ENCODE peak calls at places on chromosomes 3 and 15, in nine cellular contexts. K, M, F, Y, R, H, W, Z and G are unnamed samples.

GRCh38 chr15:28101201-28101600 is 2.1 kb upstream of the OCA2 start:
- DNase-seq in K (no peak), M (no peak), F (no peak), Y (no peak), R (no peak), H (no peak), W (no peak), Z (no peak), G (no peak)

GRCh38 chr3:125289429-125289828 is 76.9 kb upstream of the SLC12A8 start:
- DNase-seq in K (no peak), M (no peak), F (no peak), Y (no peak), R (no peak), H (no peak), W (no peak), Z (no peak), G (no peak)

GRCh38 chr15:59307164-59307535 is 65.5 kb downstream of the MYO1E start:
- DNase-seq in K (no peak), M (no peak), F (no peak), Y (no peak), R (no peak), H (no peak), W (no peak), Z (no peak), G (no peak)

GRCh38 chr3:51675201-51675611 is 4.2 kb downstream of the TEX264 start:
- DNase-seq in K (no peak), M (no peak), F (no peak), Y (peak; percentile 65), R (no peak), H (peak; percentile 25), W (no peak), Z (no peak), G (peak; percentile 16)

GRCh38 chr3:37996785-37997301 is 6.3 kb downstream of the VILL start:
- DNase-seq in K (peak; percentile 90), M (peak; percentile 80), F (peak; percentile 90), Y (peak; percentile 69), R (peak; percentile 55), H (no peak), W (peak; percentile 84), Z (peak; percentile 78), G (no peak)

GRCh38 chr15:50876989-50877360 is 31.5 kb upstream of the AP4E1 start:
- DNase-seq in K (peak; percentile 86), M (peak; percentile 78), F (peak; percentile 91), Y (peak; percentile 97), R (peak; percentile 91), H (peak; percentile 85), W (peak; percentile 81), Z (peak; percentile 87), G (peak; percentile 92)

GRCh38 chr3:143286392-143287010 is 166.9 kb downstream of the CHST2 start:
- DNase-seq in K (no peak), M (no peak), F (no peak), Y (no peak), R (no peak), H (no peak), W (no peak), Z (no peak), G (no peak)

GRCh38 chr3:81472600-81473362 is 288.7 kb downstream of the GBE1 start:
- DNase-seq in K (no peak), M (no peak), F (no peak), Y (no peak), R (no peak), H (no peak), W (no peak), Z (no peak), G (no peak)

GRCh38 chr15:33027636-33028035 is 166.9 kb downstream of the FMN1 start:
- DNase-seq in K (no peak), M (no peak), F (no peak), Y (no peak), R (no peak), H (no peak), W (no peak), Z (no peak), G (no peak)

DNA sequence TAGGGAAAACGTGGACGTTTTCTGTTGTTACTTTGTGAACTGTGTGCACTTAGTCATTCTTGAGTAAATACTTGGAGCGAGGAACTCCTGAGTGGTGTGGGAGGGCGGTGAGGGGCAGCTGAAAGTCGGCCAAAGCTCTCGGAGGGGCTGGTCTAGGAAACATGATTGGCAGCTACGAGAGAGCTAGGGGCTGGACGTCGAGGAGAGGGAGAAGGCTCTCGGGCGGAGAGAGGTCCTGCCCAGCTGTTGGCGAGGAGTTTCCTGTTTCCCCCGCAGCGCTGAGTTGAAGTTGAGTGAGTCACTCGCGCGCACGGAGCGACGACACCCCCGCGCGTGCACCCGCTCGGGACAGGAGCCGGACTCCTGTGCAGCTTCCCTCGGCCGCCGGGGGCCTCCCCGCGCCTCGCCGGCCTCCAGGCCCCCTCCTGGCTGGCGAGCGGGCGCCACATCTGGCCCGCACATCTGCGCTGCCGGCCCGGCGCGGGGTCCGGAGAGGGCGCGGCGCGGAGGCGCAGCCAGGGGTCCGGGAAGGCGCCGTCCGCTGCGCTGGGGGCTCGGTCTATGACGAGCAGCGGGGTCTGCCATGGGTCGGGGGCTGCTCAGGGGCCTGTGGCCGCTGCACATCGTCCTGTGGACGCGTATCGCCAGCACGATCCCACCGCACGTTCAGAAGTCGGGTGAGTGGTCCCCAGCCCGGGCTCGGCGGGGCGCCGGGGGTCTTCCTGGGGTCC is at the start of gene TGFBR2:
- DNase-seq in K (peak; percentile 60), M (peak; percentile 98), F (peak; percentile 96), Y (peak; percentile 99), R (peak; percentile 99), H (peak; percentile 95), W (peak; percentile 91), Z (peak; percentile 99), G (peak; percentile 86)
- TF ChIP-seq CTCF in K (peak; percentile 8), M (peak; percentile 10), F (no peak), Y (peak; percentile 12), R (no peak), H (peak; percentile 10), W (no peak), Z (peak; percentile 5), G (peak; percentile 27)

GRCh38 chr3:5096368-5096767 is 25.7 kb upstream of the ARL8B start:
- DNase-seq in K (no peak), M (no peak), F (no peak), Y (no peak), R (no peak), H (no peak), W (no peak), Z (no peak), G (no peak)
- H3K4me3 ChIP-seq in K (no peak overlapping the region), M (no peak overlapping the region), F (no peak overlapping the region), Y (no peak overlapping the region), R (no peak overlapping the region), H (no peak overlapping the region), W (no peak overlapping the region), Z (no peak overlapping the region), G (no peak overlapping the region)

GRCh38 chr3:9302425-9303181 is 53.2 kb upstream of the SRGAP3 start:
- DNase-seq in K (peak; percentile 83), M (peak; percentile 64), F (peak; percentile 72), Y (peak; percentile 70), R (peak; percentile 54), H (no peak), W (peak; percentile 74), Z (peak; percentile 67), G (no peak)
- TF ChIP-seq CTCF in K (peak; percentile 81), M (peak; percentile 94), F (peak; percentile 92), Y (peak; percentile 89), R (peak; percentile 91), H (peak; percentile 95), W (peak; percentile 95), Z (peak; percentile 94), G (peak; percentile 86)

DNA sequence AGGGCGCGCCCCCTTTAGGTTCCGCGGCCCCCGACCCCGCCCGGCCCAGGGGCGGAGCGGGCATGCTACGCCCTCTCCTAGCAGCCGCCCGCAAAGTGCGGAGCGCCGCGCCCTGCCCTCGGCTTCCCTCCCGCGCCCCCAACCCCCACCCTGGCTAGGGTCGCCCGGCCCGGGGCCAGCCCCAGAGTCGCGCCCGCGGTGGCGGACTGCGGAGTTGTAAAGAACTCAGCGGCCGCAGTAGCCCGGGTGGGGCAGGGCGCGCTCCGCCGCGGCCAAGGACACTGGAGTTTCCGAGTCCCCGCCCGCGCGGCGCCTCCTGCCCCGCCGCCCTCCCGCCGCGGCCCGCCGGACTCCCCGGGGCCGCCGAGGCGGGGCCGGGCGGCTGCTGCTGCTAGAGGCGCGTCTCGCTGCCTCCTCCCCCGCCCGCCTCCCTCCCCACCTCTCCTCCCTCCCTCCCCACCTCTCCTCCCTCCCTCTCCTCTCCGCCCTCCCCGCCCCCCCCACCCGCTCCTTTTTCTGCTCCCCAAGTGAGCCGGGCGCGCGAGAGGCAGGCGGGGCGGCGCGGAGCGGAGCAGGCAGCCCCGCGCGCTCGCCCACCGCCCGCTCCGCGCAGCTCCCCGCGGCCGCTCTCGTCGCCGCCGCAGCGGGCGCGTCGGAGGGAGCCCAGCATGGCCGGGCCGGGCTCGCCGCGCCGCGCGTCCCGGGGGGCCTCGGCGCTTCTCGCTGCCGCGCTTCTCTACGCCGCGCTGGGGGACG is at the start of gene CACNA2D3:
- DNase-seq in K (peak; percentile 9), M (no peak), F (no peak), Y (no peak), R (no peak), H (no peak), W (no peak), Z (no peak), G (no peak)
- H3K4me3 ChIP-seq in K (peak within 1 kb of the TSS; percentile 13), M (no peak within 1 kb of the TSS), F (peak within 1 kb of the TSS; percentile 46), Y (no peak within 1 kb of the TSS), R (no peak within 1 kb of the TSS), H (peak within 1 kb of the TSS; percentile 16), W (peak within 1 kb of the TSS; percentile 62), Z (peak within 1 kb of the TSS; percentile 17), G (no peak within 1 kb of the TSS)

GRCh38 chr15:64010719-64011118 is 35.6 kb downstream of the DAPK2 start:
- DNase-seq in K (peak; percentile 98), M (no peak), F (no peak), Y (peak; percentile 87), R (no peak), H (peak; percentile 62), W (peak; percentile 94), Z (peak; percentile 96), G (no peak)
- TF ChIP-seq CTCF in K (peak; percentile 37), M (no peak), F (no peak), Y (no peak), R (no peak), H (no peak), W (peak; percentile 70), Z (no peak), G (no peak)

GRCh38 chr3:195087321-195087720 is 183.6 kb downstream of the XXYLT1 start:
- DNase-seq in K (no peak), M (no peak), F (no peak), Y (no peak), R (no peak), H (no peak), W (no peak), Z (no peak), G (no peak)
- H3K4me3 ChIP-seq in K (no peak overlapping the region), M (no peak overlapping the region), F (no peak overlapping the region), Y (no peak overlapping the region), R (no peak overlapping the region), H (no peak overlapping the region), W (no peak overlapping the region), Z (peak overlapping the region; percentile 41), G (no peak overlapping the region)